ENCODE peak calls at places on chromosomes 4 and X, in eight cellular contexts. One of them, this sample, is unnamed.

GRCh38 chr4:127698789-127699200 is 31.4 kb upstream of the SLC25A31 start:
- DNase-seq in NCI-H774: no peak
- DNase-seq in adrenal gland: no peak
- DNase-seq in progenitor cell of endocrine pancreas: no peak
- DNase-seq in activated T-helper 1 cell treated with anti-CD3 and anti-CD28 coated beads, Interleukin-12 subunit alpha, Interleukin-12 subunit beta, Interleukin-2, Interleukin-4 antibody, amounts not matched to agents 30 ng/mL and 10 ng/mL and 1 ng/mL, durations not matched to agents 14 hours and 24 hours and 36 hours: no peak
- DNase-seq in tibial nerve: no peak
- DNase-seq in HTR-8/SVneo: peak
- DNase-seq in endothelial cell: no peak
- DNase-seq in this sample: peak

GRCh38 chr4:6200922-6201362 is 593 bp upstream of the JAKMIP1 start:
- DNase-seq in NCI-H774: peak
- DNase-seq in adrenal gland: no peak
- DNase-seq in progenitor cell of endocrine pancreas: no peak
- DNase-seq in activated T-helper 1 cell treated with anti-CD3 and anti-CD28 coated beads, Interleukin-12 subunit alpha, Interleukin-12 subunit beta, Interleukin-2, Interleukin-4 antibody, amounts not matched to agents 30 ng/mL and 10 ng/mL and 1 ng/mL, durations not matched to agents 14 hours and 24 hours and 36 hours: no peak
- DNase-seq in tibial nerve: no peak
- DNase-seq in HTR-8/SVneo: no peak
- DNase-seq in endothelial cell: no peak
- DNase-seq in this sample: no peak

GRCh38 chrX:19638968-19639539 is 123.7 kb upstream of the MAP3K15 start:
- DNase-seq in NCI-H774: no peak
- DNase-seq in adrenal gland: no peak
- DNase-seq in progenitor cell of endocrine pancreas: no peak
- DNase-seq in activated T-helper 1 cell treated with anti-CD3 and anti-CD28 coated beads, Interleukin-12 subunit alpha, Interleukin-12 subunit beta, Interleukin-2, Interleukin-4 antibody, amounts not matched to agents 30 ng/mL and 10 ng/mL and 1 ng/mL, durations not matched to agents 14 hours and 24 hours and 36 hours: no peak
- DNase-seq in tibial nerve: no peak
- DNase-seq in HTR-8/SVneo: no peak
- DNase-seq in endothelial cell: no peak
- DNase-seq in this sample: no peak

GRCh38 chr4:166277406-166277805 is 404.4 kb downstream of the TLL1 start:
- DNase-seq in NCI-H774: no peak
- DNase-seq in adrenal gland: no peak
- DNase-seq in progenitor cell of endocrine pancreas: no peak
- DNase-seq in activated T-helper 1 cell treated with anti-CD3 and anti-CD28 coated beads, Interleukin-12 subunit alpha, Interleukin-12 subunit beta, Interleukin-2, Interleukin-4 antibody, amounts not matched to agents 30 ng/mL and 10 ng/mL and 1 ng/mL, durations not matched to agents 14 hours and 24 hours and 36 hours: no peak
- DNase-seq in tibial nerve: no peak
- DNase-seq in HTR-8/SVneo: peak
- DNase-seq in endothelial cell: no peak
- DNase-seq in this sample: no peak

GRCh38 chr4:40446785-40447184 is 111.7 kb downstream of the CHRNA9 start:
- DNase-seq in NCI-H774: no peak
- DNase-seq in adrenal gland: no peak
- DNase-seq in progenitor cell of endocrine pancreas: no peak
- DNase-seq in activated T-helper 1 cell treated with anti-CD3 and anti-CD28 coated beads, Interleukin-12 subunit alpha, Interleukin-12 subunit beta, Interleukin-2, Interleukin-4 antibody, amounts not matched to agents 30 ng/mL and 10 ng/mL and 1 ng/mL, durations not matched to agents 14 hours and 24 hours and 36 hours: no peak
- DNase-seq in tibial nerve: no peak
- DNase-seq in HTR-8/SVneo: no peak
- DNase-seq in endothelial cell: no peak
- DNase-seq in this sample: no peak

GRCh38 chrX:3697701-3698279 is 15.7 kb downstream of the PRKX start:
- DNase-seq in NCI-H774: no peak
- DNase-seq in adrenal gland: no peak
- DNase-seq in progenitor cell of endocrine pancreas: no peak
- DNase-seq in activated T-helper 1 cell treated with anti-CD3 and anti-CD28 coated beads, Interleukin-12 subunit alpha, Interleukin-12 subunit beta, Interleukin-2, Interleukin-4 antibody, amounts not matched to agents 30 ng/mL and 10 ng/mL and 1 ng/mL, durations not matched to agents 14 hours and 24 hours and 36 hours: no peak
- DNase-seq in tibial nerve: peak
- DNase-seq in HTR-8/SVneo: no peak
- DNase-seq in endothelial cell: no peak
- DNase-seq in this sample: no peak

GRCh38 chrX:78314561-78314960 is 12.8 kb downstream of the CYSLTR1 start:
- DNase-seq in NCI-H774: no peak
- DNase-seq in adrenal gland: no peak
- DNase-seq in progenitor cell of endocrine pancreas: no peak
- DNase-seq in activated T-helper 1 cell treated with anti-CD3 and anti-CD28 coated beads, Interleukin-12 subunit alpha, Interleukin-12 subunit beta, Interleukin-2, Interleukin-4 antibody, amounts not matched to agents 30 ng/mL and 10 ng/mL and 1 ng/mL, durations not matched to agents 14 hours and 24 hours and 36 hours: no peak
- DNase-seq in tibial nerve: no peak
- DNase-seq in HTR-8/SVneo: no peak
- DNase-seq in endothelial cell: no peak
- DNase-seq in this sample: no peak

GRCh38 chr4:7612311-7612710 is 177.6 kb upstream of the PSAPL1 start:
- DNase-seq in NCI-H774: no peak
- DNase-seq in adrenal gland: no peak
- DNase-seq in progenitor cell of endocrine pancreas: no peak
- DNase-seq in activated T-helper 1 cell treated with anti-CD3 and anti-CD28 coated beads, Interleukin-12 subunit alpha, Interleukin-12 subunit beta, Interleukin-2, Interleukin-4 antibody, amounts not matched to agents 30 ng/mL and 10 ng/mL and 1 ng/mL, durations not matched to agents 14 hours and 24 hours and 36 hours: no peak
- DNase-seq in tibial nerve: no peak
- DNase-seq in HTR-8/SVneo: no peak
- DNase-seq in endothelial cell: no peak
- DNase-seq in this sample: no peak

GRCh38 chrX:115333446-115333845 is 43.9 kb downstream of the LUZP4 start:
- DNase-seq in NCI-H774: no peak
- DNase-seq in adrenal gland: no peak
- DNase-seq in progenitor cell of endocrine pancreas: no peak
- DNase-seq in activated T-helper 1 cell treated with anti-CD3 and anti-CD28 coated beads, Interleukin-12 subunit alpha, Interleukin-12 subunit beta, Interleukin-2, Interleukin-4 antibody, amounts not matched to agents 30 ng/mL and 10 ng/mL and 1 ng/mL, durations not matched to agents 14 hours and 24 hours and 36 hours: no peak
- DNase-seq in tibial nerve: no peak
- DNase-seq in HTR-8/SVneo: no peak
- DNase-seq in endothelial cell: no peak
- DNase-seq in this sample: no peak

GRCh38 chr4:153713840-153714239 is 29.8 kb downstream of the TLR2 start:
- DNase-seq in NCI-H774: no peak
- DNase-seq in adrenal gland: no peak
- DNase-seq in progenitor cell of endocrine pancreas: no peak
- DNase-seq in activated T-helper 1 cell treated with anti-CD3 and anti-CD28 coated beads, Interleukin-12 subunit alpha, Interleukin-12 subunit beta, Interleukin-2, Interleukin-4 antibody, amounts not matched to agents 30 ng/mL and 10 ng/mL and 1 ng/mL, durations not matched to agents 14 hours and 24 hours and 36 hours: no peak
- DNase-seq in tibial nerve: no peak
- DNase-seq in HTR-8/SVneo: no peak
- DNase-seq in endothelial cell: no peak
- DNase-seq in this sample: no peak

GRCh38 chr4:122227202-122227601 is 75.1 kb downstream of the BLTP1 start:
- DNase-seq in NCI-H774: no peak
- DNase-seq in adrenal gland: no peak
- DNase-seq in progenitor cell of endocrine pancreas: no peak
- DNase-seq in activated T-helper 1 cell treated with anti-CD3 and anti-CD28 coated beads, Interleukin-12 subunit alpha, Interleukin-12 subunit beta, Interleukin-2, Interleukin-4 antibody, amounts not matched to agents 30 ng/mL and 10 ng/mL and 1 ng/mL, durations not matched to agents 14 hours and 24 hours and 36 hours: no peak
- DNase-seq in tibial nerve: no peak
- DNase-seq in HTR-8/SVneo: no peak
- DNase-seq in endothelial cell: no peak
- DNase-seq in this sample: no peak

GRCh38 chr4:5504486-5504885 is 203.9 kb downstream of the EVC2 start:
- DNase-seq in NCI-H774: no peak
- DNase-seq in adrenal gland: no peak
- DNase-seq in progenitor cell of endocrine pancreas: no peak
- DNase-seq in activated T-helper 1 cell treated with anti-CD3 and anti-CD28 coated beads, Interleukin-12 subunit alpha, Interleukin-12 subunit beta, Interleukin-2, Interleukin-4 antibody, amounts not matched to agents 30 ng/mL and 10 ng/mL and 1 ng/mL, durations not matched to agents 14 hours and 24 hours and 36 hours: no peak
- DNase-seq in tibial nerve: no peak
- DNase-seq in HTR-8/SVneo: no peak
- DNase-seq in endothelial cell: no peak
- DNase-seq in this sample: no peak

GRCh38 chr4:37648084-37648817 is 37.9 kb downstream of the RELL1 start:
- DNase-seq in NCI-H774: peak
- DNase-seq in adrenal gland: peak
- DNase-seq in progenitor cell of endocrine pancreas: peak
- DNase-seq in activated T-helper 1 cell treated with anti-CD3 and anti-CD28 coated beads, Interleukin-12 subunit alpha, Interleukin-12 subunit beta, Interleukin-2, Interleukin-4 antibody, amounts not matched to agents 30 ng/mL and 10 ng/mL and 1 ng/mL, durations not matched to agents 14 hours and 24 hours and 36 hours: no peak
- DNase-seq in tibial nerve: peak
- DNase-seq in HTR-8/SVneo: peak
- DNase-seq in endothelial cell: no peak
- DNase-seq in this sample: peak

GRCh38 chrX:17860811-17861495 is at the start of gene RAI2:
- DNase-seq in NCI-H774: no peak
- DNase-seq in adrenal gland: peak
- DNase-seq in progenitor cell of endocrine pancreas: peak
- DNase-seq in activated T-helper 1 cell treated with anti-CD3 and anti-CD28 coated beads, Interleukin-12 subunit alpha, Interleukin-12 subunit beta, Interleukin-2, Interleukin-4 antibody, amounts not matched to agents 30 ng/mL and 10 ng/mL and 1 ng/mL, durations not matched to agents 14 hours and 24 hours and 36 hours: no peak
- DNase-seq in tibial nerve: peak
- DNase-seq in HTR-8/SVneo: no peak
- DNase-seq in endothelial cell: peak
- DNase-seq in this sample: no peak

GRCh38 chr4:52552778-52553177 is 106.3 kb downstream of the USP46 start:
- DNase-seq in NCI-H774: no peak
- DNase-seq in adrenal gland: no peak
- DNase-seq in progenitor cell of endocrine pancreas: no peak
- DNase-seq in activated T-helper 1 cell treated with anti-CD3 and anti-CD28 coated beads, Interleukin-12 subunit alpha, Interleukin-12 subunit beta, Interleukin-2, Interleukin-4 antibody, amounts not matched to agents 30 ng/mL and 10 ng/mL and 1 ng/mL, durations not matched to agents 14 hours and 24 hours and 36 hours: no peak
- DNase-seq in tibial nerve: no peak
- DNase-seq in HTR-8/SVneo: no peak
- DNase-seq in endothelial cell: no peak
- DNase-seq in this sample: no peak

GRCh38 chrX:73214366-73215094 is at the start of gene NAP1L2:
- DNase-seq in NCI-H774: peak
- DNase-seq in adrenal gland: peak
- DNase-seq in progenitor cell of endocrine pancreas: no peak
- DNase-seq in activated T-helper 1 cell treated with anti-CD3 and anti-CD28 coated beads, Interleukin-12 subunit alpha, Interleukin-12 subunit beta, Interleukin-2, Interleukin-4 antibody, amounts not matched to agents 30 ng/mL and 10 ng/mL and 1 ng/mL, durations not matched to agents 14 hours and 24 hours and 36 hours: peak
- DNase-seq in tibial nerve: peak
- DNase-seq in HTR-8/SVneo: peak
- DNase-seq in endothelial cell: peak
- DNase-seq in this sample: no peak

GRCh38 chr4:98780111-98780549 is 121.7 kb upstream of the TSPAN5 start:
- DNase-seq in NCI-H774: no peak
- DNase-seq in adrenal gland: no peak
- DNase-seq in progenitor cell of endocrine pancreas: no peak
- DNase-seq in activated T-helper 1 cell treated with anti-CD3 and anti-CD28 coated beads, Interleukin-12 subunit alpha, Interleukin-12 subunit beta, Interleukin-2, Interleukin-4 antibody, amounts not matched to agents 30 ng/mL and 10 ng/mL and 1 ng/mL, durations not matched to agents 14 hours and 24 hours and 36 hours: no peak
- DNase-seq in tibial nerve: no peak
- DNase-seq in HTR-8/SVneo: no peak
- DNase-seq in endothelial cell: no peak
- DNase-seq in this sample: no peak

GRCh38 chrX:78119521-78120227 is 15.6 kb downstream of the PGK1 start:
- DNase-seq in NCI-H774: no peak
- DNase-seq in adrenal gland: no peak
- DNase-seq in progenitor cell of endocrine pancreas: no peak
- DNase-seq in activated T-helper 1 cell treated with anti-CD3 and anti-CD28 coated beads, Interleukin-12 subunit alpha, Interleukin-12 subunit beta, Interleukin-2, Interleukin-4 antibody, amounts not matched to agents 30 ng/mL and 10 ng/mL and 1 ng/mL, durations not matched to agents 14 hours and 24 hours and 36 hours: no peak
- DNase-seq in tibial nerve: no peak
- DNase-seq in HTR-8/SVneo: no peak
- DNase-seq in endothelial cell: no peak
- DNase-seq in this sample: no peak

GRCh38 chr4:158313566-158313965 is 103.3 kb downstream of the TMEM144 start:
- DNase-seq in NCI-H774: no peak
- DNase-seq in adrenal gland: no peak
- DNase-seq in progenitor cell of endocrine pancreas: no peak
- DNase-seq in activated T-helper 1 cell treated with anti-CD3 and anti-CD28 coated beads, Interleukin-12 subunit alpha, Interleukin-12 subunit beta, Interleukin-2, Interleukin-4 antibody, amounts not matched to agents 30 ng/mL and 10 ng/mL and 1 ng/mL, durations not matched to agents 14 hours and 24 hours and 36 hours: no peak
- DNase-seq in tibial nerve: no peak
- DNase-seq in HTR-8/SVneo: no peak
- DNase-seq in endothelial cell: no peak
- DNase-seq in this sample: no peak

GRCh38 chr4:31051151-31051550 is 331.0 kb downstream of the PCDH7 start:
- DNase-seq in NCI-H774: no peak
- DNase-seq in adrenal gland: no peak
- DNase-seq in progenitor cell of endocrine pancreas: no peak
- DNase-seq in activated T-helper 1 cell treated with anti-CD3 and anti-CD28 coated beads, Interleukin-12 subunit alpha, Interleukin-12 subunit beta, Interleukin-2, Interleukin-4 antibody, amounts not matched to agents 30 ng/mL and 10 ng/mL and 1 ng/mL, durations not matched to agents 14 hours and 24 hours and 36 hours: no peak
- DNase-seq in tibial nerve: no peak
- DNase-seq in HTR-8/SVneo: no peak
- DNase-seq in endothelial cell: no peak
- DNase-seq in this sample: no peak

GRCh38 chrX:111568356-111568755 is 56.9 kb downstream of the SERTM2 start:
- DNase-seq in NCI-H774: no peak
- DNase-seq in adrenal gland: no peak
- DNase-seq in progenitor cell of endocrine pancreas: no peak
- DNase-seq in activated T-helper 1 cell treated with anti-CD3 and anti-CD28 coated beads, Interleukin-12 subunit alpha, Interleukin-12 subunit beta, Interleukin-2, Interleukin-4 antibody, amounts not matched to agents 30 ng/mL and 10 ng/mL and 1 ng/mL, durations not matched to agents 14 hours and 24 hours and 36 hours: no peak
- DNase-seq in tibial nerve: no peak
- DNase-seq in HTR-8/SVneo: no peak
- DNase-seq in endothelial cell: peak
- DNase-seq in this sample: no peak

GRCh38 chrX:51802917-51803688 is 59.9 kb downstream of the GSPT2 start:
- DNase-seq in NCI-H774: peak
- DNase-seq in adrenal gland: peak
- DNase-seq in progenitor cell of endocrine pancreas: peak
- DNase-seq in activated T-helper 1 cell treated with anti-CD3 and anti-CD28 coated beads, Interleukin-12 subunit alpha, Interleukin-12 subunit beta, Interleukin-2, Interleukin-4 antibody, amounts not matched to agents 30 ng/mL and 10 ng/mL and 1 ng/mL, durations not matched to agents 14 hours and 24 hours and 36 hours: peak
- DNase-seq in tibial nerve: peak
- DNase-seq in HTR-8/SVneo: peak
- DNase-seq in endothelial cell: peak
- DNase-seq in this sample: peak

GRCh38 chr4:151316645-151317044 is 8.8 kb downstream of the SH3D19 start:
- DNase-seq in NCI-H774: no peak
- DNase-seq in adrenal gland: no peak
- DNase-seq in progenitor cell of endocrine pancreas: no peak
- DNase-seq in activated T-helper 1 cell treated with anti-CD3 and anti-CD28 coated beads, Interleukin-12 subunit alpha, Interleukin-12 subunit beta, Interleukin-2, Interleukin-4 antibody, amounts not matched to agents 30 ng/mL and 10 ng/mL and 1 ng/mL, durations not matched to agents 14 hours and 24 hours and 36 hours: no peak
- DNase-seq in tibial nerve: no peak
- DNase-seq in HTR-8/SVneo: no peak
- DNase-seq in endothelial cell: no peak
- DNase-seq in this sample: no peak

GRCh38 chr4:53059253-53059652 is 197.1 kb downstream of the RASL11B start:
- DNase-seq in NCI-H774: no peak
- DNase-seq in adrenal gland: no peak
- DNase-seq in progenitor cell of endocrine pancreas: no peak
- DNase-seq in activated T-helper 1 cell treated with anti-CD3 and anti-CD28 coated beads, Interleukin-12 subunit alpha, Interleukin-12 subunit beta, Interleukin-2, Interleukin-4 antibody, amounts not matched to agents 30 ng/mL and 10 ng/mL and 1 ng/mL, durations not matched to agents 14 hours and 24 hours and 36 hours: no peak
- DNase-seq in tibial nerve: no peak
- DNase-seq in HTR-8/SVneo: no peak
- DNase-seq in endothelial cell: no peak
- DNase-seq in this sample: no peak

GRCh38 chr4:40484346-40484745 is 145.3 kb downstream of the RBM47 start:
- DNase-seq in NCI-H774: no peak
- DNase-seq in adrenal gland: no peak
- DNase-seq in progenitor cell of endocrine pancreas: no peak
- DNase-seq in activated T-helper 1 cell treated with anti-CD3 and anti-CD28 coated beads, Interleukin-12 subunit alpha, Interleukin-12 subunit beta, Interleukin-2, Interleukin-4 antibody, amounts not matched to agents 30 ng/mL and 10 ng/mL and 1 ng/mL, durations not matched to agents 14 hours and 24 hours and 36 hours: no peak
- DNase-seq in tibial nerve: no peak
- DNase-seq in HTR-8/SVneo: no peak
- DNase-seq in endothelial cell: no peak
- DNase-seq in this sample: no peak

GRCh38 chrX:127879585-127879984 is 172.6 kb downstream of the ACTRT1 start:
- DNase-seq in NCI-H774: no peak
- DNase-seq in adrenal gland: no peak
- DNase-seq in progenitor cell of endocrine pancreas: no peak
- DNase-seq in activated T-helper 1 cell treated with anti-CD3 and anti-CD28 coated beads, Interleukin-12 subunit alpha, Interleukin-12 subunit beta, Interleukin-2, Interleukin-4 antibody, amounts not matched to agents 30 ng/mL and 10 ng/mL and 1 ng/mL, durations not matched to agents 14 hours and 24 hours and 36 hours: no peak
- DNase-seq in tibial nerve: no peak
- DNase-seq in HTR-8/SVneo: no peak
- DNase-seq in endothelial cell: no peak
- DNase-seq in this sample: no peak

GRCh38 chr4:161554372-161554990 is 609.3 kb downstream of the FSTL5 start:
- DNase-seq in NCI-H774: no peak
- DNase-seq in adrenal gland: no peak
- DNase-seq in progenitor cell of endocrine pancreas: no peak
- DNase-seq in activated T-helper 1 cell treated with anti-CD3 and anti-CD28 coated beads, Interleukin-12 subunit alpha, Interleukin-12 subunit beta, Interleukin-2, Interleukin-4 antibody, amounts not matched to agents 30 ng/mL and 10 ng/mL and 1 ng/mL, durations not matched to agents 14 hours and 24 hours and 36 hours: no peak
- DNase-seq in tibial nerve: no peak
- DNase-seq in HTR-8/SVneo: no peak
- DNase-seq in endothelial cell: no peak
- DNase-seq in this sample: no peak

GRCh38 chr4:98890698-98891097 is 38.2 kb downstream of the EIF4E start:
- DNase-seq in NCI-H774: no peak
- DNase-seq in adrenal gland: no peak
- DNase-seq in progenitor cell of endocrine pancreas: no peak
- DNase-seq in activated T-helper 1 cell treated with anti-CD3 and anti-CD28 coated beads, Interleukin-12 subunit alpha, Interleukin-12 subunit beta, Interleukin-2, Interleukin-4 antibody, amounts not matched to agents 30 ng/mL and 10 ng/mL and 1 ng/mL, durations not matched to agents 14 hours and 24 hours and 36 hours: no peak
- DNase-seq in tibial nerve: no peak
- DNase-seq in HTR-8/SVneo: peak
- DNase-seq in endothelial cell: no peak
- DNase-seq in this sample: no peak

GRCh38 chrX:115968436-115969252 is 201.9 kb upstream of the AGTR2 start:
- DNase-seq in NCI-H774: peak
- DNase-seq in adrenal gland: peak
- DNase-seq in progenitor cell of endocrine pancreas: peak
- DNase-seq in activated T-helper 1 cell treated with anti-CD3 and anti-CD28 coated beads, Interleukin-12 subunit alpha, Interleukin-12 subunit beta, Interleukin-2, Interleukin-4 antibody, amounts not matched to agents 30 ng/mL and 10 ng/mL and 1 ng/mL, durations not matched to agents 14 hours and 24 hours and 36 hours: no peak
- DNase-seq in tibial nerve: peak
- DNase-seq in HTR-8/SVneo: peak
- DNase-seq in endothelial cell: peak
- DNase-seq in this sample: no peak

GRCh38 chr4:86554641-86555040 is 39.5 kb upstream of the PTPN13 start:
- DNase-seq in NCI-H774: no peak
- DNase-seq in adrenal gland: no peak
- DNase-seq in progenitor cell of endocrine pancreas: no peak
- DNase-seq in activated T-helper 1 cell treated with anti-CD3 and anti-CD28 coated beads, Interleukin-12 subunit alpha, Interleukin-12 subunit beta, Interleukin-2, Interleukin-4 antibody, amounts not matched to agents 30 ng/mL and 10 ng/mL and 1 ng/mL, durations not matched to agents 14 hours and 24 hours and 36 hours: no peak
- DNase-seq in tibial nerve: no peak
- DNase-seq in HTR-8/SVneo: no peak
- DNase-seq in endothelial cell: no peak
- DNase-seq in this sample: peak

GRCh38 chr4:37066149-37066548 is 178.4 kb upstream of the NWD2 start:
- DNase-seq in NCI-H774: no peak
- DNase-seq in adrenal gland: no peak
- DNase-seq in progenitor cell of endocrine pancreas: no peak
- DNase-seq in activated T-helper 1 cell treated with anti-CD3 and anti-CD28 coated beads, Interleukin-12 subunit alpha, Interleukin-12 subunit beta, Interleukin-2, Interleukin-4 antibody, amounts not matched to agents 30 ng/mL and 10 ng/mL and 1 ng/mL, durations not matched to agents 14 hours and 24 hours and 36 hours: no peak
- DNase-seq in tibial nerve: no peak
- DNase-seq in HTR-8/SVneo: no peak
- DNase-seq in endothelial cell: no peak
- DNase-seq in this sample: no peak

GRCh38 chr4:174427562-174428140 is 94.6 kb downstream of the HPGD start:
- DNase-seq in NCI-H774: no peak
- DNase-seq in adrenal gland: no peak
- DNase-seq in progenitor cell of endocrine pancreas: no peak
- DNase-seq in activated T-helper 1 cell treated with anti-CD3 and anti-CD28 coated beads, Interleukin-12 subunit alpha, Interleukin-12 subunit beta, Interleukin-2, Interleukin-4 antibody, amounts not matched to agents 30 ng/mL and 10 ng/mL and 1 ng/mL, durations not matched to agents 14 hours and 24 hours and 36 hours: no peak
- DNase-seq in tibial nerve: no peak
- DNase-seq in HTR-8/SVneo: no peak
- DNase-seq in endothelial cell: no peak
- DNase-seq in this sample: peak

GRCh38 chr4:155371432-155372043 is 5.2 kb downstream of the MAP9 start:
- DNase-seq in NCI-H774: no peak
- DNase-seq in adrenal gland: no peak
- DNase-seq in progenitor cell of endocrine pancreas: no peak
- DNase-seq in activated T-helper 1 cell treated with anti-CD3 and anti-CD28 coated beads, Interleukin-12 subunit alpha, Interleukin-12 subunit beta, Interleukin-2, Interleukin-4 antibody, amounts not matched to agents 30 ng/mL and 10 ng/mL and 1 ng/mL, durations not matched to agents 14 hours and 24 hours and 36 hours: no peak
- DNase-seq in tibial nerve: no peak
- DNase-seq in HTR-8/SVneo: no peak
- DNase-seq in endothelial cell: no peak
- DNase-seq in this sample: no peak

GRCh38 chr4:47543331-47543730 is 58.3 kb downstream of the ATP10D start:
- DNase-seq in NCI-H774: no peak
- DNase-seq in adrenal gland: no peak
- DNase-seq in progenitor cell of endocrine pancreas: no peak
- DNase-seq in activated T-helper 1 cell treated with anti-CD3 and anti-CD28 coated beads, Interleukin-12 subunit alpha, Interleukin-12 subunit beta, Interleukin-2, Interleukin-4 antibody, amounts not matched to agents 30 ng/mL and 10 ng/mL and 1 ng/mL, durations not matched to agents 14 hours and 24 hours and 36 hours: no peak
- DNase-seq in tibial nerve: no peak
- DNase-seq in HTR-8/SVneo: no peak
- DNase-seq in endothelial cell: no peak
- DNase-seq in this sample: no peak

This sample was measured in HL-60.